ENCODE peak calls at places on chromosomes 3 and 15, in five cellular contexts. F, M, C, B and U are unnamed samples.

GRCh38 chr3:24192004-24192403 is 246.9 kb downstream of the NR1D2 start:
- DNase-seq in C (no peak), F (no peak), M (no peak), B (no peak), U (no peak)

GRCh38 chr3:188365978-188366698 is 212.2 kb downstream of the LPP start:
- DNase-seq in B (no peak), C (no peak), F (no peak), M (no peak), U (no peak)

GRCh38 chr3:99669879-99670555 is 31.6 kb downstream of the COL8A1 start:
- DNase-seq in M (no peak), B (no peak), C (no peak), F (no peak), U (no peak)

GRCh38 chr3:58994746-58995330 is 55.0 kb downstream of the CFAP20DC start:
- DNase-seq in B (no peak), M (no peak), C (peak; percentile 38), F (peak; percentile 9), U (peak; percentile 9)

GRCh38 chr15:89293012-89293411 is 41.6 kb downstream of the POLG start:
- DNase-seq in B (no peak), C (no peak), F (no peak), M (no peak), U (no peak)

GRCh38 chr3:39237012-39237411 is 42.8 kb downstream of the CX3CR1 start:
- DNase-seq in M (no peak), F (no peak), C (no peak), B (no peak), U (no peak)

GRCh38 chr3:150015906-150016305 is 45.2 kb upstream of the PFN2 start:
- DNase-seq in B (no peak), M (no peak), C (no peak), F (no peak), U (no peak)

GRCh38 chr3:64188810-64189560 is 36.3 kb downstream of the PRICKLE2 start:
- DNase-seq in M (no peak), C (no peak), F (no peak), B (no peak), U (no peak)

GRCh38 chr15:31317980-31318342 is 8.7 kb upstream of the KLF13 start:
- DNase-seq in F (no peak), C (no peak), B (no peak), M (no peak), U (no peak)

GRCh38 chr3:29313074-29313473 is 32.2 kb downstream of the RBMS3 start:
- DNase-seq in B (no peak), C (no peak), M (no peak), F (no peak), U (no peak)

GRCh38 chr3:24519368-24520100 is 24.9 kb upstream of the THRB start:
- DNase-seq in M (no peak), C (no peak), F (no peak), B (no peak), U (no peak)